ENCODE peak calls at places on chromosomes 7 and 10, in six cellular contexts. Y is AG09319; N is RPMI7951; U is cardiac fibroblast; X is mucosa of gallbladder; C is stimulated activated CD4-positive, alpha-beta T cell treated with anti-CD3 and anti-CD28 coated beads, Interleukin-1b, Interleukin-23, amount 100 ng/mL, for 1 hour. E is an unnamed sample.
A peak's percentile ranks its signal among the peaks of the same experiment; 100 is the strongest.

GRCh38 chr10:100812978-100813377 is 67.6 kb downstream of the PAX2 start:
- DNase-seq in Y (no peak), N (peak; percentile 7), U (no peak), X (no peak), C (no peak), E (no peak)

GRCh38 chr10:113273877-113274829 is 278.7 kb upstream of the HABP2 start:
- DNase-seq in Y (peak; percentile 44), N (peak; percentile 37), U (no peak), X (no peak), C (no peak), E (no peak)

GRCh38 chr7:94556028-94556427 is 46.4 kb downstream of the CASD1 start:
- DNase-seq in Y (no peak), N (no peak), U (no peak), X (no peak), C (no peak), E (no peak)

GRCh38 chr7:110718514-110719205 is 372.3 kb upstream of the LRRN3 start:
- DNase-seq in Y (no peak), N (no peak), U (no peak), X (no peak), C (no peak), E (no peak)

GRCh38 chr10:122515588-122516231 is 44.8 kb upstream of the DMBT1 start:
- DNase-seq in Y (no peak), N (peak; percentile 88), U (peak; percentile 43), X (no peak), C (peak; percentile 16), E (no peak)

GRCh38 chr7:141915565-141915964 is 634 bp upstream of the OR9A4 start:
- DNase-seq in Y (no peak), N (no peak), U (no peak), X (peak; percentile 55), C (no peak), E (no peak)

GRCh38 chr10:26621889-26622681 is 75.4 kb upstream of the PDSS1 start:
- DNase-seq in Y (no peak), N (peak; percentile 14), U (peak; percentile 2), X (peak; percentile 28), C (no peak), E (peak; percentile 69)

GRCh38 chr7:93231264-93231663 is 902 bp upstream of the VPS50 start:
- DNase-seq in Y (no peak), N (no peak), U (no peak), X (no peak), C (no peak), E (no peak)

GRCh38 chr10:64396105-64396504 is 874.9 kb downstream of the REEP3 start:
- DNase-seq in Y (no peak), N (peak; percentile 3), U (peak; percentile 37), X (no peak), C (no peak), E (no peak)

GRCh38 chr7:137462074-137462715 is 118.7 kb upstream of the PTN start:
- DNase-seq in Y (no peak), N (peak; percentile 63), U (peak; percentile 34), X (no peak), C (no peak), E (no peak)

GRCh38 chr10:93080350-93081046 is 6.8 kb downstream of the CYP26A1 start:
- DNase-seq in Y (no peak), N (peak; percentile 47), U (peak; percentile 59), X (peak; percentile 39), C (peak; percentile 12), E (peak; percentile 53)

GRCh38 chr7:9250876-9251275 is 817.5 kb downstream of the NXPH1 start:
- DNase-seq in Y (no peak), N (no peak), U (no peak), X (no peak), C (no peak), E (no peak)

GRCh38 chr10:30170814-30171213 is 111.4 kb upstream of the JCAD start:
- DNase-seq in Y (no peak), N (peak; percentile 73), U (peak; percentile 77), X (no peak), C (no peak), E (no peak)

GRCh38 chr7:88184848-88185304 is 35.0 kb downstream of the SRI start:
- DNase-seq in Y (no peak), N (peak; percentile 88), U (peak; percentile 37), X (no peak), C (no peak), E (no peak)

GRCh38 chr10:22552888-22553378 is 161.4 kb downstream of the PIP4K2A start:
- DNase-seq in Y (no peak), N (peak; percentile 9), U (peak; percentile 26), X (no peak), C (no peak), E (no peak)

GRCh38 chr7:157041004-157041403 is 30.5 kb upstream of the MNX1 start:
- DNase-seq in Y (no peak), N (no peak), U (no peak), X (no peak), C (no peak), E (no peak)

GRCh38 chr7:16563281-16564022 is 36.8 kb downstream of the LRRC72 start:
- DNase-seq in Y (no peak), N (peak; percentile 40), U (peak; percentile 6), X (no peak), C (no peak), E (no peak)

GRCh38 chr10:86521620-86522384 is at the start of gene WAPL:
- DNase-seq in Y (peak; percentile 79), N (peak; percentile 86), U (peak; percentile 95), X (peak; percentile 95), C (peak; percentile 75), E (peak; percentile 95)

E was measured in lung.